ENCODE peak calls at places on chromosomes 6 and 20, in seven cellular contexts. X is AG20443; M is AG08396; K is astrocyte; V is mesendoderm; Z is T47D; N is CD8-positive, alpha-beta memory T cell. O is an unnamed sample.

GRCh38 chr6:133991096-133991593 is 38.1 kb downstream of the TBPL1 start:
- DNase-seq in X (peak; percentile 56), V (peak; percentile 39), Z (no peak), M (peak; percentile 43), K (peak; percentile 79), N (no peak), O (no peak)

GRCh38 chr20:59817406-59817805 is 116.0 kb downstream of the SYCP2 start:
- DNase-seq in Z (no peak), M (no peak), V (peak; percentile 6), X (no peak), N (no peak), K (no peak), O (no peak)

GRCh38 chr20:25500880-25501351 is 84.4 kb downstream of the NINL start:
- DNase-seq in M (no peak), Z (no peak), X (no peak), N (no peak), V (no peak), K (no peak), O (no peak)

GRCh38 chr6:100913400-100914276 is 32.5 kb upstream of the ASCC3 start:
- DNase-seq in M (no peak), Z (no peak), N (no peak), V (peak; percentile 47), K (no peak), X (no peak), O (peak; percentile 73)

GRCh38 chr20:63006611-63007471 is at the start of gene BHLHE23:
- DNase-seq in Z (no peak), X (no peak), K (no peak), M (no peak), N (no peak), V (peak; percentile 65), O (peak; percentile 88)

GRCh38 chr6:42404494-42404893 is 47.2 kb downstream of the TRERF1 start:
- DNase-seq in V (peak; percentile 90), X (peak; percentile 65), N (peak; percentile 63), K (peak; percentile 65), M (no peak), Z (no peak), O (peak; percentile 40)

GRCh38 chr6:129516787-129517186 is 193.2 kb downstream of the ARHGAP18 start:
- DNase-seq in M (no peak), Z (no peak), N (no peak), V (no peak), X (no peak), K (no peak), O (no peak)

GRCh38 chr6:85396159-85396808 is 53.6 kb upstream of the NT5E start:
- DNase-seq in K (no peak), M (no peak), V (no peak), X (no peak), N (no peak), Z (no peak), O (no peak)

GRCh38 chr20:60249436-60249835 is 291.2 kb downstream of the CDH26 start:
- DNase-seq in V (peak; percentile 66), Z (no peak), K (peak; percentile 93), M (peak; percentile 75), X (peak; percentile 86), N (no peak), O (no peak)

GRCh38 chr6:10412165-10412947 is 2.5 kb downstream of the TFAP2A start:
- DNase-seq in N (peak; percentile 56), K (peak; percentile 34), V (peak; percentile 93), X (peak; percentile 66), M (peak; percentile 67), Z (peak; percentile 96), O (peak; percentile 73)